ENCODE peak calls at places on chromosome 3, in five cellular contexts. T is heart left ventricle, R is fibroblast of mammary gland, G is breast epithelium, N is neural progenitor cell. H is an unnamed sample.

GRCh38 chr3:193714523-193715137 is 121.6 kb downstream of the OPA1 start:
- DNase-seq in N (no peak), G (no peak), T (no peak), R (no peak), H (peak)

GRCh38 chr3:188523291-188523690 is 369.3 kb downstream of the LPP start:
- DNase-seq in N (no peak), T (no peak), R (no peak), G (no peak), H (no peak)

GRCh38 chr3:47380026-47380600 is 708 bp upstream of the PTPN23 start:
- DNase-seq in N (no peak), G (no peak), T (no peak), R (no peak), H (no peak)

GRCh38 chr3:100891033-100891432 is 102.2 kb downstream of the ABI3BP start:
- DNase-seq in R (peak), N (no peak), G (no peak), T (no peak), H (no peak)

GRCh38 chr3:152589644-152590043 is 245.3 kb upstream of the P2RY1 start:
- DNase-seq in T (no peak), R (no peak), N (no peak), G (no peak), H (no peak)

GRCh38 chr3:151863611-151864010 is 9.8 kb upstream of the SUCNR1 start:
- DNase-seq in T (no peak), N (no peak), R (peak), G (no peak), H (no peak)

GRCh38 chr3:194112120-194113106 is 23.5 kb upstream of the HES1 start:
- DNase-seq in R (no peak), G (peak), N (no peak), T (no peak), H (peak)

GRCh38 chr3:38738630-38739395 is 77.2 kb downstream of the SCN10A start:
- DNase-seq in R (peak), T (no peak), N (peak), G (no peak), H (peak)

GRCh38 chr3:23667536-23668429 is 138.0 kb upstream of the UBE2E1 start:
- DNase-seq in N (no peak), T (no peak), R (peak), G (no peak), H (no peak)

GRCh38 chr3:136193273-136194043 is 2.7 kb downstream of the MSL2 start:
- DNase-seq in G (no peak), N (no peak), T (no peak), R (no peak), H (no peak)

GRCh38 chr3:18099611-18100010 is 325.5 kb downstream of the SATB1 start:
- DNase-seq in N (no peak), R (peak), G (no peak), T (no peak), H (no peak)

GRCh38 chr3:18098960-18099587 is 326.1 kb downstream of the SATB1 start:
- DNase-seq in N (no peak), G (no peak), R (peak), T (no peak), H (no peak)

GRCh38 chr3:18097989-18098388 is 327.1 kb downstream of the SATB1 start:
- DNase-seq in T (no peak), N (no peak), G (no peak), R (no peak), H (no peak)

GRCh38 chr3:18100126-18100525 is 325.0 kb downstream of the SATB1 start:
- DNase-seq in G (no peak), R (peak), N (no peak), T (no peak), H (no peak)

DNA sequence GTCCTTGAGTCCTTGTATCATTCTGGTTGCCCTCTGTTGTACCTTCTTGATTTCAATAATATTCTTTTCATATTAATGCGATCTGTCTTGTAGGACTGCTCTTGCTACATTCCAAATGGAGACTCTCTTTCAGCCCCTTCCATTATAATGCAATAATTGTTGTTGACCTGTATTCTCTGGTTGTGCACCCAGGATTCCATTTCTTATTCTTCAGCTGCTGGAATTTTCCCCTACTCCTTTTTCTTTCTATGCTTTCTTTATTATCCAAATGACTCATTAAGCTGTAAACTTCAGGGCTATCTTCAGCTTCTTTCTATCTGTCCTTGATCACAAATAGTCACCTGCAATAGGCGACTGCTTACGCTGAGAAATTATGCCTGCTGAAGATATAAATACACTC is 321.5 kb downstream of the SATB1 start:
- DNase-seq in G (no peak), T (no peak), N (no peak), R (no peak), H (no peak)
- TF ChIP-seq CTCF in G (no peak), T (no peak), N (no peak), R (no peak), H (no peak)

GRCh38 chr3:22117751-22118346 is 366.8 kb upstream of the ZNF385D start:
- DNase-seq in N (peak), G (no peak), R (peak), T (no peak), H (no peak)
- H3K4me3 ChIP-seq in N (no peak), G (no peak), R (no peak), T (no peak), H (no peak)

GRCh38 chr3:98328933-98329332 is 24.7 kb upstream of the OR5K4 start:
- DNase-seq in R (no peak), N (no peak), G (no peak), T (no peak), H (no peak)
- TF ChIP-seq CTCF in R (no peak), N (no peak), G (no peak), T (no peak), H (no peak)

GRCh38 chr3:55486101-55486856 is 827 bp downstream of the WNT5A start:
- DNase-seq in R (peak), N (peak), G (peak), T (peak), H (peak)
- H3K4me3 ChIP-seq in R (peak), N (peak), G (peak), T (peak), H (peak)

GRCh38 chr3:65251375-65251774 is 563.6 kb upstream of the ADAMTS9 start:
- DNase-seq in G (no peak), R (no peak), N (no peak), T (no peak), H (no peak)

GRCh38 chr3:65246561-65246960 is 558.8 kb upstream of the ADAMTS9 start:
- DNase-seq in N (no peak), T (no peak), R (no peak), G (no peak), H (peak)

GRCh38 chr3:65245133-65246076 is 557.6 kb upstream of the ADAMTS9 start:
- DNase-seq in R (peak), N (no peak), T (no peak), G (no peak), H (no peak)
- TF ChIP-seq CTCF in R (peak), N (peak), T (peak), G (peak), H (no peak)

GRCh38 chr3:109224333-109224732 is 87.8 kb downstream of the C3orf85 start:
- DNase-seq in N (peak), G (no peak), R (no peak), T (no peak), H (peak)
- H3K4me3 ChIP-seq in N (no peak), G (no peak), R (no peak), T (no peak), H (no peak)

GRCh38 chr3:121974601-121975111 is 47.4 kb downstream of the ILDR1 start:
- DNase-seq in N (no peak), T (no peak), R (peak), G (no peak), H (no peak)

GRCh38 chr3:121979734-121980449 is 42.2 kb downstream of the ILDR1 start:
- DNase-seq in N (no peak), G (no peak), R (no peak), T (no peak), H (no peak)

GRCh38 chr3:121979246-121979645 is 42.8 kb downstream of the ILDR1 start:
- DNase-seq in R (no peak), G (no peak), T (no peak), N (no peak), H (no peak)

GRCh38 chr3:121976727-121977126 is 45.3 kb downstream of the ILDR1 start:
- DNase-seq in R (no peak), G (no peak), T (no peak), N (no peak), H (no peak)

GRCh38 chr3:121975702-121976302 is 46.2 kb downstream of the ILDR1 start:
- DNase-seq in T (no peak), G (no peak), N (no peak), R (no peak), H (no peak)
- TF ChIP-seq CTCF in T (no peak), G (no peak), N (no peak), R (no peak), H (peak)